ENCODE peak calls at places on chromosomes 11 and 22, in five cellular contexts. L is GM13976, M is ovary, O is posterior cingulate gyrus, E is GM04504. F is an unnamed sample.
A peak's percentile ranks its signal among the peaks of the same experiment; 100 is the strongest.

GRCh38 chr22:46043816-46044717 is 67.1 kb upstream of the WNT7B start:
- DNase-seq in M (peak; percentile 62), E (no peak), O (no peak), L (no peak), F (no peak)

GRCh38 chr11:59849129-59849528 is 3.8 kb upstream of the CBLIF start:
- DNase-seq in E (no peak), M (no peak), L (no peak), O (no peak), F (no peak)

GRCh38 chr11:46363455-46363920 is 16.2 kb downstream of the DGKZ start:
- DNase-seq in M (no peak), L (no peak), O (peak; percentile 66), E (peak; percentile 50), F (no peak)

GRCh38 chr11:44905131-44905866 is 45.4 kb downstream of the TP53I11 start:
- DNase-seq in L (no peak), M (no peak), E (no peak), O (no peak), F (no peak)

GRCh38 chr11:65225284-65226102 is 36.3 kb upstream of the POLA2 start:
- DNase-seq in L (peak; percentile 88), O (peak; percentile 45), M (peak; percentile 72), E (peak; percentile 17), F (peak; percentile 40)

GRCh38 chr11:124762624-124763155 is 600 bp upstream of the ESAM start:
- DNase-seq in M (no peak), L (peak; percentile 55), O (no peak), E (no peak), F (peak; percentile 31)

GRCh38 chr11:116472661-116473060 is 300.1 kb downstream of the BUD13 start:
- DNase-seq in O (no peak), E (no peak), M (no peak), L (no peak), F (no peak)

GRCh38 chr11:134289789-134290188 is 13.6 kb downstream of the GLB1L3 start:
- DNase-seq in O (no peak), L (no peak), M (no peak), E (no peak), F (no peak)

GRCh38 chr22:27669798-27670599 is 131.6 kb downstream of the MN1 start:
- DNase-seq in L (no peak), E (no peak), O (no peak), M (no peak), F (no peak)

GRCh38 chr11:96306933-96307747 is 35.9 kb downstream of the MAML2 start:
- DNase-seq in L (no peak), O (peak; percentile 20), E (peak; percentile 98), M (peak; percentile 88), F (peak; percentile 61)

GRCh38 chr11:69209038-69209350 is 53.3 kb downstream of the SMIM38 start:
- DNase-seq in E (no peak), L (no peak), M (no peak), O (no peak), F (no peak)

GRCh38 chr22:26442086-26442756 is 13.2 kb downstream of the ASPHD2 start:
- DNase-seq in L (no peak), M (no peak), O (no peak), E (no peak), F (no peak)

GRCh38 chr11:121889168-121889567 is 226.8 kb downstream of the BLID start:
- DNase-seq in L (no peak), M (no peak), E (no peak), O (no peak), F (no peak)

GRCh38 chr11:2929880-2930704 is 872 bp upstream of the PHLDA2 start:
- DNase-seq in L (peak; percentile 84), O (no peak), M (no peak), E (no peak), F (no peak)

GRCh38 chr11:128318856-128319474 is 268.4 kb downstream of the ETS1 start:
- DNase-seq in M (no peak), E (no peak), L (peak; percentile 63), O (no peak), F (no peak)

GRCh38 chr22:20750461-20751184 is 23.3 kb upstream of the SERPIND1 start:
- DNase-seq in L (peak; percentile 81), O (peak; percentile 65), M (peak; percentile 64), E (peak; percentile 77), F (peak; percentile 28)

GRCh38 chr11:126465573-126466287 is 110.2 kb downstream of the ST3GAL4 start:
- DNase-seq in E (no peak), M (no peak), L (no peak), O (no peak), F (no peak)

GRCh38 chr22:31952459-31952858 is 8.1 kb downstream of the YWHAH start:
- DNase-seq in O (no peak), L (no peak), M (no peak), E (peak; percentile 76), F (no peak)

GRCh38 chr22:30365891-30366290 is 9.1 kb downstream of the CCDC157 start:
- DNase-seq in E (no peak), M (no peak), L (no peak), O (no peak), F (no peak)

GRCh38 chr11:113728814-113729213 is 22.7 kb upstream of the TMPRSS5 start:
- DNase-seq in M (no peak), E (no peak), O (no peak), L (no peak), F (no peak)

GRCh38 chr11:65900125-65900898 is at the start of gene FOSL1:
- DNase-seq in L (peak; percentile 93), E (peak; percentile 94), O (peak; percentile 36), M (peak; percentile 80), F (peak; percentile 43)

GRCh38 chr11:58592760-58593472 is 14.1 kb downstream of the ZFP91 start:
- DNase-seq in O (no peak), L (no peak), E (no peak), M (no peak), F (no peak)

GRCh38 chr11:119361056-119361787 is 14.7 kb upstream of the MFRP start:
- DNase-seq in O (no peak), M (peak; percentile 71), E (peak; percentile 33), L (peak; percentile 66), F (peak; percentile 97)

GRCh38 chr11:106400949-106401545 is 323.6 kb downstream of the AASDHPPT start:
- DNase-seq in L (no peak), E (no peak), O (no peak), M (no peak), F (no peak)

GRCh38 chr11:19116315-19116970 is 525 bp upstream of the ZDHHC13 start:
- DNase-seq in O (no peak), L (peak; percentile 45), M (no peak), E (no peak), F (no peak)

GRCh38 chr11:12285106-12285505 is 92.3 kb upstream of the PARVA start:
- DNase-seq in L (no peak), M (no peak), E (peak; percentile 77), O (no peak), F (no peak)

GRCh38 chr11:103731681-103732080 is 304.8 kb upstream of the DDI1 start:
- DNase-seq in L (no peak), M (no peak), O (no peak), E (no peak), F (peak; percentile 20)

GRCh38 chr22:49392247-49392646 is 435.4 kb downstream of the BRD1 start:
- DNase-seq in E (no peak), M (no peak), L (no peak), O (no peak), F (no peak)

GRCh38 chr11:66328036-66328306 is 8.3 kb downstream of the RIN1 start:
- DNase-seq in L (no peak), O (no peak), M (no peak), E (no peak), F (no peak)

GRCh38 chr11:41431784-41432183 is 27.7 kb downstream of the LRRC4C start:
- DNase-seq in O (no peak), L (no peak), E (no peak), M (no peak), F (peak; percentile 32)

GRCh38 chr11:99934008-99934407 is 753.1 kb upstream of the ARHGAP42 start:
- DNase-seq in M (no peak), O (no peak), L (no peak), E (no peak), F (no peak)

GRCh38 chr22:41048791-41049717 is 43.3 kb upstream of the EP300 start:
- DNase-seq in M (peak; percentile 73), L (no peak), E (peak; percentile 62), O (peak; percentile 15), F (peak; percentile 93)

GRCh38 chr11:81570669-81571068 is 1163.0 kb downstream of the FAM181B start:
- DNase-seq in M (no peak), E (no peak), O (no peak), L (no peak), F (no peak)

GRCh38 chr11:16043617-16044016 is 312.7 kb downstream of the SOX6 start:
- DNase-seq in M (no peak), O (no peak), L (no peak), E (no peak), F (no peak)

GRCh38 chr11:132332521-132332920 is 962.1 kb downstream of the NTM start:
- DNase-seq in M (no peak), O (no peak), L (no peak), E (no peak), F (no peak)

GRCh38 chr11:29962243-29962642 is 54.6 kb downstream of the KCNA4 start:
- DNase-seq in M (no peak), O (no peak), E (no peak), L (no peak), F (peak; percentile 61)

GRCh38 chr11:88478136-88478785 is 140.7 kb upstream of the CTSC start:
- DNase-seq in E (no peak), O (no peak), L (no peak), M (no peak), F (no peak)